ENCODE peak calls at places on chromosomes 1 and 21, in five cellular contexts. Y is H1, W is GM12891, O is GM12878, S is K562. D is an unnamed sample.

GRCh38 chr1:204207136-204207616 is 6.6 kb downstream of the GOLT1A start:
- DNase-seq in Y (peak; percentile 41), W (peak; percentile 65), O (no peak), S (peak; percentile 90), D (peak; percentile 68)

GRCh38 chr1:86259390-86259789 is 102.8 kb upstream of the COL24A1 start:
- DNase-seq in Y (no peak), W (no peak), O (no peak), S (no peak), D (no peak)

GRCh38 chr1:33710989-33711388 is 152.9 kb upstream of the HMGB4 start:
- DNase-seq in Y (no peak), W (no peak), O (no peak), S (no peak), D (no peak)

GRCh38 chr1:16172964-16173446 is 17.1 kb upstream of the EPHA2 start:
- DNase-seq in Y (no peak), W (no peak), O (no peak), S (peak; percentile 64), D (no peak)

GRCh38 chr1:231376875-231377549 is 38.9 kb downstream of the SPRTN start:
- DNase-seq in Y (no peak), W (no peak), O (no peak), S (no peak), D (no peak)

GRCh38 chr1:158362941-158363340 is 9.2 kb downstream of the CD1E start:
- DNase-seq in Y (no peak), W (no peak), O (no peak), S (no peak), D (no peak)

GRCh38 chr1:111191496-111191895 is 8.9 kb downstream of the DENND2D start:
- DNase-seq in Y (no peak), W (no peak), O (no peak), S (no peak), D (no peak)

GRCh38 chr1:212302745-212303383 is 17.7 kb downstream of the PPP2R5A start:
- DNase-seq in Y (no peak), W (no peak), O (no peak), S (no peak), D (no peak)

GRCh38 chr1:79041666-79042065 is 35.1 kb upstream of the ADGRL4 start:
- DNase-seq in Y (no peak), W (no peak), O (no peak), S (no peak), D (no peak)

GRCh38 chr1:195590649-195591048 is 1017.6 kb downstream of the KCNT2 start:
- DNase-seq in Y (no peak), W (no peak), O (no peak), S (no peak), D (no peak)

GRCh38 chr1:113147826-113148225 is 74.8 kb downstream of the LRIG2 start:
- DNase-seq in Y (no peak), W (no peak), O (no peak), S (no peak), D (no peak)

GRCh38 chr1:161427733-161428516 is 60.2 kb upstream of the CFAP126 start:
- DNase-seq in Y (no peak), W (no peak), O (peak; percentile 72), S (peak; percentile 48), D (no peak)

GRCh38 chr1:234833646-234834045 is 223.7 kb upstream of the IRF2BP2 start:
- DNase-seq in Y (no peak), W (no peak), O (no peak), S (no peak), D (no peak)

GRCh38 chr1:209260146-209260545 is 323.4 kb upstream of the CAMK1G start:
- DNase-seq in Y (no peak), W (no peak), O (no peak), S (no peak), D (no peak)

GRCh38 chr1:246304468-246305259 is 202.4 kb downstream of the SMYD3 start:
- DNase-seq in Y (no peak), W (no peak), O (no peak), S (no peak), D (no peak)

GRCh38 chr1:179876289-179876715 is 1.3 kb downstream of the TOR1AIP2 start:
- DNase-seq in Y (no peak), W (no peak), O (no peak), S (no peak), D (no peak)

GRCh38 chr1:171486048-171486519 is 754 bp downstream of the PRRC2C start:
- DNase-seq in Y (no peak), W (no peak), O (peak; percentile 46), S (no peak), D (peak; percentile 8)

GRCh38 chr21:26842976-26843911 is 2.0 kb downstream of the ADAMTS1 start:
- DNase-seq in Y (no peak), W (no peak), O (no peak), S (no peak), D (no peak)

GRCh38 chr1:44239961-44240371 is 26.7 kb downstream of the DMAP1 start:
- DNase-seq in Y (no peak), W (no peak), O (no peak), S (no peak), D (no peak)

GRCh38 chr1:44236873-44237272 is 23.6 kb downstream of the DMAP1 start:
- DNase-seq in Y (no peak), W (no peak), O (no peak), S (no peak), D (no peak)

GRCh38 chr1:44238651-44239050 is 25.4 kb downstream of the DMAP1 start:
- DNase-seq in Y (no peak), W (no peak), O (no peak), S (no peak), D (no peak)

GRCh38 chr1:44239337-44239960 is 26.2 kb downstream of the DMAP1 start:
- DNase-seq in Y (peak; percentile 38), W (no peak), O (no peak), S (peak; percentile 39), D (no peak)

DNA sequence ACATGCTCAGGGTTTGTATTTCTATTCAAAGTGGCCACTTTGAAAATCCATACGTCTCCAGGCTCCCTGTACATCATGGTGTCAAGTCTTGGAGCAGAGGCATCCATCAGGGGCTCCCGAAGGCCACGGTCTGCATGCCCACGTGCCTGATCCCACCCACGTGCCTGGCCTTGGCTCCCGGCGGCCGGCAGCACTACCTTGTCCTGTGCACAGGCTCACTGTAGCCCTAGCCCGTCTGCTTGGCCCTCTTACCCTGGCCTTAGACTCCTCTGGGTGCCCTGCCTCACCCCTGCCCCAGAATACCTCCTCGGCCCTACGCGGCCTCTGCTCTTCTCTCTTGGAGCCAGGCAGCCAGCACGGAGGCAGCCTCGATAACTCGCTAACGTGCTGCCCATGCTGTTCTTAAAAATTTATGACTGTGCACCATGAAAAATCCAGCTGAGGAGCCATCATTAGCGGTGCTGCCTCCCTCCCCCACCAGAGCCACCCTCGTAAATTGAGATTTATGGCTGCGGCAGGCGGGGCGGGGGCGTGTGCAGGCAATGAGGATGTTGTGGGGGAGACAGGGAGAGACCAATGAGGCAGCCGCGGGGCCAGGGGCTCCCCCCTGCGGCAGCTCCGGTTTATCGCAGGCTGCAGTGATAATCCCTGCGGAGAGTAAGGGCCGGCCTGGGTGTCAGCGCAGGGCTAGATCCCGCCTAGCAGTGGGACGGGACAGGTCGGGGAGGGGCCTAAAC is 24.6 kb downstream of the DMAP1 start:
- DNase-seq in Y (peak; percentile 69), W (peak; percentile 92), O (no peak), S (peak; percentile 96), D (peak; percentile 53)
- TF ChIP-seq POLR2AphosphoS5 in Y (no peak), W (no peak), O (no peak), S (no peak), D (no peak)

DNA sequence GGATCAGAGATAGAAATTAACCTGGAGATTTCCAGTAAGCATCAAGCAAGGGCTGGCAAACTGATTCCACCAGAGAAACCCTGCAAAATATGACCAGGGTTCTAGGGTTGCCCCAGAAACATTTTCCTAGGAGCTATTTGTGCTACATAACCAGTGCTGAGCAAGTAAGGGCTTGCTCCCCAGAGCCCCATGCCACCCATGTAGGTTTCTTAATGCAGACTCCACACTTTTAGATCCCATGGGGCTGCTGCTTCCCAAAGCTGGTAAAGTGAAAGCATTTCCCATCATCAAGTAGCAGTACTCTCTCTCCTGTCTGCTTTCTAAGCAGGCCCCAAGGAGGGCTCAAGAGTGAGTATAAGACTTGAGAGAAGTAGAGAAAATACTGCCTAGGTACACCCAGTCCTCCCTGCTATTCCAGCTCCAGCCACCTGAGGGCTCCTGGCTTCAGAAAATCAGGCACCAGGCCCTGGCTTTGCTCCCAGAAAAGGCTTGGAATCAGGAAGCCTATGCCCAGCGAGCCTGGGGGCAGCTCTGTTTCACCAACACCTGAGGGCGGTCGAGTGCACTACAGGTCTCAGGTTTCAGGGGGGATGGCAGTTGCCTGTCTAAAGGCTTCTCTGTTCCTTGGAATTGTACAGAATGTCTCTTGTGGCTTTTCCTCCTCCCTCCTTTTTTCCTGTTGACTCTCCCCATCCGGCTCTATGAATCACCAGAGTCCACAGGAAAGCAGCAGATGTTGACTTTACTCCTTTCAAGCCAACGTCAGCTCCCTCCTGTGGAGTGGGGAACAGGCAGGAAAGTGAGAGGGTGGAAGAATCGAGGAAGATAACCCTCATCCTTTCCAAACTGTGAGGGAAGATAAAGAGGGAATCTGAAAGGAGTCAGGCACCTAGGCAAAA is 6.2 kb upstream of the ANKRD35 start:
- DNase-seq in Y (peak; percentile 94), W (peak; percentile 42), O (no peak), S (peak; percentile 87), D (no peak)
- TF ChIP-seq POLR2A in Y (no peak), W (no peak), O (no peak), S (no peak), D (no peak)

DNA sequence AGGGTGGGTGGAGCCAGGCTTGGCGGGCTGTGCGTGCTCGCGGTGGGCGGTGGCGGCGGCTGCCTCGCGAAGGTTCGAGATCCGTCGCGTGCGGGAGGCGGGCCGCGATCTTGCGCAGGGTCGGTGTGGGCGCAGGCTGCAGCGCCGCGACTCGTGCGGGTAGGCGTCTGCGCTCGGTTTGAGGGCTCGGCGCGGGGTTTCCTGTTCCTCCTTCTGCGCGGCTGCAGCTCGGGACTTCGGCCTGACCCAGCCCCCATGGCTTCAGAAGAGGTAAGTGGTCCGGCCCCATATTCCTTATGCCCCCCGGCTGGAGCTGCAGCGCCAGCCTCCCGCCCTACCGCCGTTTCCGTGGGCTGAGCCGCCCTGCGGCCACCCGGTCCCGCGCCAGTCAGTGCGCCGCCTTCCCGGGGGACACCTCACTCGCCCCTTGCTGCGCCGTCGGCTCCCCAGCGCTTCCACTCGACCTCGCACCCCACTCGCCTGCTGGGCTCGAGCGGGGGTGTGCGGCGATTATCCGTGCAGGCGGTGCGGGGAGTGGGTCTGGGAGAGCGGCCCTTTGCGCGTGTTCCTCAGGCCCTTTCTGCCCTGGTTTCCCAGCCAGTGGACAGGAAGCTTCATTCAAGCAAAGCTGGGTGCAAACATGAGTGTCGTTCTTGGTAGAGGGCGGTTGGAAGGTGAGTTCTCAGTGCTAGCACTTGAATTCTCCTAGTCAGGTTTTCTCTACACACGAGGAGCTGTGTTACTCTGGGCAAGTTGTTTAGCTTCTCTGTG is at the start of gene CACYBP:
- DNase-seq in Y (no peak), W (peak; percentile 67), O (no peak), S (no peak), D (no peak)
- TF ChIP-seq TAF1 in Y (no peak), W (no peak), O (no peak), S (peak; percentile 66), D (peak; percentile 33)

DNA sequence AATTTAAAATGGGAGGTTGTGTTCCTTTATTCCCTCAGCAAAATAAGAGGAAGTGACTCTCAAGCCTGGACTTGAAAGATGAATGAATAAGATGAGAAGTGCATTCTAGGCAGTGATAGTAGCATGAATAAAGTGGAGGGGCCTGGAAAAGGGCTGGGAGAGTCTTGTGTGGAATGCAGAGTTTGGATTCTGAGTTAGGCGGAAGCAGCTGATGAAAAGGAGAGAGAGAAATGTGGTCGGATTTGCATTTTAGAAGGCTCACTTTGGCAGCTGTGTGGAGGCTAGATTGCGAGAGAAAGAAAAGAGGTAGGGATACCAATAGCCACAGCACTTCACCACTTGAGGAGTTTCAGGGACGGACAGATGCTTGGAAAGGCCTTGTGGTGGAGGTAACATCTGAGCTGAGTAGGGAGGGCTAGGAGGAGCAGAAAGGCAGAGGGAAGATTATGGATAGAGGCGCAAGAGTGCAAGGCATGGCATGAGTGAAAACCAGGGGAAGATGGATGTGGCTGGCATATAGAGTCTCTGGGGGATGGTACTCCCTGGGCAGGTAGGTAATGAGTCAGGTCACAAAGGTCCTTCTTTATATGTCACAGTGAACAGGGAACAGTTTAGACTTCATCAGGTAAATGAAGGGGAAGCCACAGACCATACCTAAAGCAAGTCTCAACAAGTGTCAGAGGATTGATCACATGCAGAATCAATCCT is 59.6 kb downstream of the ST3GAL3 start:
- DNase-seq in Y (no peak), W (no peak), O (peak; percentile 67), S (no peak), D (no peak)
- TF ChIP-seq POLR2AphosphoS5 in Y (no peak), W (no peak), O (no peak), S (no peak), D (no peak)

D was measured in GM12892.